ENCODE peak calls at places on chromosomes 7 and 10, in four cellular contexts. One of them, this sample, is unnamed.

GRCh38 chr7:100177040-100178001 is at the start of the genes GPC2 and STAG3:
- DNase-seq in A549: peak
- DNase-seq in adrenal gland: peak
- DNase-seq in heart left ventricle: peak
- DNase-seq in this sample: peak

GRCh38 chr7:123460616-123461015 is 73.8 kb downstream of the IQUB start:
- DNase-seq in A549: peak
- DNase-seq in adrenal gland: peak
- DNase-seq in heart left ventricle: no peak
- DNase-seq in this sample: no peak

GRCh38 chr7:96686305-96686704 is 23.3 kb downstream of the SEM1 start:
- DNase-seq in A549: no peak
- DNase-seq in adrenal gland: no peak
- DNase-seq in heart left ventricle: no peak
- DNase-seq in this sample: no peak

GRCh38 chr10:133353202-133353959 is 4.4 kb downstream of the FUOM start:
- DNase-seq in A549: no peak
- DNase-seq in adrenal gland: no peak
- DNase-seq in heart left ventricle: no peak
- DNase-seq in this sample: no peak

GRCh38 chr7:28853150-28853549 is 105.0 kb downstream of the TRIL start:
- DNase-seq in A549: no peak
- DNase-seq in adrenal gland: no peak
- DNase-seq in heart left ventricle: no peak
- DNase-seq in this sample: no peak

GRCh38 chr10:28418069-28418468 is 114.8 kb upstream of the WAC start:
- DNase-seq in A549: no peak
- DNase-seq in adrenal gland: no peak
- DNase-seq in heart left ventricle: no peak
- DNase-seq in this sample: no peak

GRCh38 chr10:53846809-53847208 is 954.2 kb downstream of the PCDH15 start:
- DNase-seq in A549: no peak
- DNase-seq in adrenal gland: no peak
- DNase-seq in heart left ventricle: no peak
- DNase-seq in this sample: no peak

GRCh38 chr10:683448-684071 is 5.9 kb downstream of the DIP2C start:
- DNase-seq in A549: peak
- DNase-seq in adrenal gland: peak
- DNase-seq in heart left ventricle: no peak
- DNase-seq in this sample: no peak

DNA sequence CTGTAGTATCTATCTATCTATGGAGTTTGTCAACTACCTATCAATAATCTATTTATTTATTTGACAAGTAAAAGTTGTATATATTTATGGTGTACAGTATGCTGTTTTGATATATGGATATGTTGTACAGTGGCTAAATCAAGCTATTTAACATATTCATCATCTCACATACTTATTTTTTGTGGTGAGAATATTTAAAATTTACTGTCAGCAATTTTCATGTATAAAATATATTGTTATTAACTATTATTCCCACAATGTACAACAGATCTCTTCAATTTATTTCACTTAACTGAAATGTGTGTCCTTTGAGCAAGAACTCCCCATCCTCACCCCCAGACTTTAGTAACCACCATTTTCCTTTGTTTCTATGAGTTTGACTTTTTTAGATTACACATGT is 14.5 kb downstream of the AGR3 start:
- DNase-seq in A549: no peak
- DNase-seq in adrenal gland: no peak
- DNase-seq in heart left ventricle: no peak
- DNase-seq in this sample: no peak
- TF ChIP-seq POLR2A in A549: no peak
- TF ChIP-seq POLR2A in adrenal gland: no peak
- TF ChIP-seq POLR2A in heart left ventricle: no peak
- TF ChIP-seq POLR2A in this sample: no peak

DNA sequence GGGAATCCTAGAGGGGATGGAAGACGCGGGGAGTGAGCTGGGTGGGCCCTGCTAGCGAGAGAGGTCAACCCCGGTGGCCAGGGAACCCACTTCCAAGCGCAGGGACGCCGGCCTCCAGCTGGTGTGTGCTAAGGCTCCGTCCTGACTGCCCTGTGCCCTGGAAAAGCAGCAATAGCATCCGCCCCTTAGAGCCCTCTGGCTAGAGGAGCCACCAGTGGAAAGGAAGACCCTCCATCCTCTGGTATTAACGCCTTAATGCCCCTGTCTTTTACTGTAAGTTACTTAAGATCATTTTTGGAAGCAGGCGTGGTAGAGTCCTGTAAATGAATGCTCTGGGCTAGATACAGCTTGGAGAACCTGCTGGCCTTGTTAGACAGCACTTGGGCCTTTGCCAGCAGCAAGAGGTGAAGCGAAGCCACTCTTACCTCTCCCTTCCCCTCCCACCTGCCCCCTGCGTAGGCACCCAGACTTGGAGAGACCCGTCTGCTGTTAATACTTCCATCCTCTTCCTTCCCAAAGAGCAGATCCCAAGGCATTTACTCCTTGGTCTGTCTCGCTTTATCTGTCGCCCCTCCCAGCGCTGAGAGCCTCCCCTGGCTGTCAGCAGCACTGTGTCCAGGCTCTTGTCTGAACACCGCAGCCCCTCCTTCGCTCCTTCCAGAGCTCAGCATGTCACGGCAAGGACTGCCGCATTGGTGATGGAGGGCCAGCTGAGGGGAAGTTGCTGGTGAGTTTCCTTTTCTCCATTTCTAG is 4.6 kb downstream of the REPIN1 start:
- DNase-seq in A549: no peak
- DNase-seq in adrenal gland: peak
- DNase-seq in heart left ventricle: no peak
- DNase-seq in this sample: peak
- TF ChIP-seq POLR2A in A549: no peak
- TF ChIP-seq POLR2A in adrenal gland: no peak
- TF ChIP-seq POLR2A in heart left ventricle: no peak
- TF ChIP-seq POLR2A in this sample: no peak

DNA sequence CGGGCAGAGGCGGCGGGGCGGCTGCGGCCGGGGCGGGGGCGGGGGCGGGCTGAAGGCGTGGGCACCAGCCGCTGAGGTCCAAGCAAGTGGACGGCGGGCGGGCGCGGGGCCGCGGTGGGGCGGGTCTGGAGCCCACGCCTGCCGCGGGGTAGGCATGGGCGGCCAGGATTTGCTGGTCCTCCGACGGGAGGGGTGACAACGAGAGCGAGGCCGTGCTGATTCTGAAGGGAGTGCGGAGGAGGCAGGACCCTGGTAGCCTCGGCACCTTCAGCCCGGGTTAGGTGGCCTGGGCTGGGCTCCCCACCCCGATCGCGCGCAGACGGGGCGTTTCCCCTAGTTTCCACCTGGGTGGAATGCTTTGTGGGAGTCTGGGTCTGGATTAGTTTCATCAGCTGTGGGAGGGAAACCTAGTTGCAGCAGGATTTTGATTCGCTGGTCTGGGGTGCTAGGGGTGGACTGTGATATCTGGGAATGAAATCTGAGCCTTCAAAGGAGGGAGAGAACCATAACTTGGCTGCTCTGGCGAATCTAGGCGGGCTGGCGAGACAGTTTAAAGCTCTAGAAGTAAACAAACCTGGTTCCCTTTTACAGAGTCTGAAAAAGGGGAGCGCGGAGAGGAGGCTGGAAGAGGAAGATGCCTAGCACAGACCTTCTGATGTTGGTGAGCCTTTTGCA is 609 bp downstream of the SGPL1 start:
- DNase-seq in A549: peak
- DNase-seq in adrenal gland: peak
- DNase-seq in heart left ventricle: peak
- DNase-seq in this sample: peak
- TF ChIP-seq POLR2A in A549: peak
- TF ChIP-seq POLR2A in adrenal gland: peak
- TF ChIP-seq POLR2A in heart left ventricle: no peak
- TF ChIP-seq POLR2A in this sample: no peak

DNA sequence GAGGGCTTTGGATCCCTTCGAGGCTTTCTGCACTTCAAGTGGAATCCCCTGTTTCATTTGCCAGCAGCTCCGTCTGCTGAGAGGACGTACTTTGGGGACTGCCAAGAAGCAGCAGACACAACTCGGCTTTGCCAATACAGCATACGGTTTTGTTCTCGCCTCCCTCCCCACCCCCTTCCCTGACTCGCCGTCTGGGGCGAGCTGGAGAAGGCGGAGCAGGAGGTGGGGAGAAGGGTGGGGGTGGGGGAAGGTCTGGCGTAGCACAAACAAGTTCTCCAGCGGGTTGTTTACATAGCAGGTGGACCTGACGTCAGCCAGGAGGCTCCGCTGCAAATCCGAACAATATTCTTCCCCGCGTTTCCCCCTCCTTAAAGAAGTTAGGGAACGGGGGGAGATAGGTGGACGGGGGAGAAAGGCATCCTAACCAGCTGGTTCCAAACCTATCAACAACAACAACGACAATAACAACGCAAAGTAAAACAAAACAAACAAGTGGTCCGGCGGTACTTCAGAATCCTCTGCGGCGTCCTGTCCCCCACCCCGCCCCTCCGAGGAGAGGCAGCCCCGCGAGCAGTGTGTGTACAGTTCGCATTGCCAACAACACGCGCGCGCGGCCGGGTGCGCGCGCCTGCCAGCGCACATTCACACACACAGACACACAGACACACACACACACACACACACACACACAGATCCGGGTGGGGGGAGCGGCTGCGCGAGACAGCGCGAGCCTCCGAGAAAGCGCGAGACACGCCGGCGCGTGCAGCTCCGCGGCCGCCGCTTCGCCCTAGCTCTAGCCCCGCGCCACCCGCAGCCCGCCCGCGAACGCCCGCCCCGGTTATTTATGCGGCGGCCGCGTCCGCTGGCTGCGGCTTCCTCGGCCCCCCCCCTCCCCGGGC is 167.0 kb upstream of the PPP1R3A start:
- DNase-seq in A549: peak
- DNase-seq in adrenal gland: peak
- DNase-seq in heart left ventricle: peak
- DNase-seq in this sample: peak
- TF ChIP-seq POLR2A in A549: no peak
- TF ChIP-seq POLR2A in adrenal gland: no peak
- TF ChIP-seq POLR2A in heart left ventricle: no peak
- TF ChIP-seq POLR2A in this sample: no peak

GRCh38 chr7:20219446-20220292 is 2.5 kb upstream of the MACC1 start:
- DNase-seq in A549: peak
- DNase-seq in adrenal gland: peak
- DNase-seq in heart left ventricle: peak
- DNase-seq in this sample: peak
- TF ChIP-seq POLR2A in A549: no peak
- TF ChIP-seq POLR2A in adrenal gland: no peak
- TF ChIP-seq POLR2A in heart left ventricle: no peak
- TF ChIP-seq POLR2A in this sample: no peak

GRCh38 chr10:80359644-80360043 is 3.1 kb downstream of the DYDC2 start:
- DNase-seq in A549: no peak
- DNase-seq in adrenal gland: no peak
- DNase-seq in heart left ventricle: no peak
- DNase-seq in this sample: no peak

GRCh38 chr10:80356563-80356999 is at the start of the genes DYDC1 and DYDC2:
- DNase-seq in A549: no peak
- DNase-seq in adrenal gland: no peak
- DNase-seq in heart left ventricle: peak
- DNase-seq in this sample: peak

GRCh38 chr10:80357804-80358125 is 1.2 kb downstream of the DYDC2 start:
- DNase-seq in A549: no peak
- DNase-seq in adrenal gland: no peak
- DNase-seq in heart left ventricle: no peak
- DNase-seq in this sample: no peak

GRCh38 chr10:80351220-80351619 is 5.3 kb downstream of the DYDC1 start:
- DNase-seq in A549: no peak
- DNase-seq in adrenal gland: no peak
- DNase-seq in heart left ventricle: no peak
- DNase-seq in this sample: no peak

GRCh38 chr10:80357000-80357803 is 621 bp downstream of the DYDC2 start:
- DNase-seq in A549: peak
- DNase-seq in adrenal gland: no peak
- DNase-seq in heart left ventricle: no peak
- DNase-seq in this sample: no peak
- TF ChIP-seq POLR2A in A549: no peak
- TF ChIP-seq POLR2A in adrenal gland: no peak
- TF ChIP-seq POLR2A in heart left ventricle: no peak
- TF ChIP-seq POLR2A in this sample: no peak